ENCODE peak calls at places on chromosomes 2 and 18, in six cellular contexts. C is fibroblast of pulmonary artery; V is AG04450; N is lower lobe of right lung; B is Jurkat, Clone E6-1; R is tibial artery. F is an unnamed sample.

GRCh38 chr2:33342171-33342570 is 134.3 kb upstream of the RASGRP3 start:
- DNase-seq in C (peak), V (no peak), N (no peak), B (no peak), R (no peak), F (no peak)

GRCh38 chr2:99939135-99939534 is 203.3 kb downstream of the AFF3 start:
- DNase-seq in C (no peak), V (no peak), N (no peak), B (no peak), R (no peak), F (no peak)

GRCh38 chr2:64594563-64594989 is 59.1 kb downstream of the SERTAD2 start:
- DNase-seq in C (no peak), V (no peak), N (no peak), B (no peak), R (no peak), F (peak)

GRCh38 chr2:189297446-189297845 is 117.9 kb upstream of the COL5A2 start:
- DNase-seq in C (peak), V (no peak), N (no peak), B (peak), R (no peak), F (no peak)

GRCh38 chr2:122244830-122245229 is 489.4 kb downstream of the TSN start:
- DNase-seq in C (no peak), V (no peak), N (no peak), B (no peak), R (no peak), F (no peak)

GRCh38 chr2:217182996-217183395 is 323.1 kb upstream of the TNP1 start:
- DNase-seq in C (no peak), V (no peak), N (no peak), B (no peak), R (no peak), F (no peak)

GRCh38 chr2:23385748-23386421 is 906 bp downstream of the KLHL29 start:
- DNase-seq in C (peak), V (no peak), N (no peak), B (no peak), R (no peak), F (no peak)

GRCh38 chr2:144890828-144891227 is 370.9 kb upstream of the ZEB2 start:
- DNase-seq in C (peak), V (no peak), N (no peak), B (no peak), R (no peak), F (peak)

GRCh38 chr2:210199186-210199765 is 26.0 kb downstream of the ACADL start:
- DNase-seq in C (peak), V (no peak), N (no peak), B (no peak), R (no peak), F (peak)

GRCh38 chr2:7686016-7686385 is 768.8 kb downstream of the RNF144A start:
- DNase-seq in C (no peak), V (no peak), N (no peak), B (no peak), R (no peak), F (no peak)

GRCh38 chr2:105796131-105796638 is 51.5 kb downstream of the NCK2 start:
- DNase-seq in C (no peak), V (no peak), N (no peak), B (peak), R (no peak), F (no peak)

GRCh38 chr2:240964854-240965295 is 33.5 kb upstream of the SNED1 start:
- DNase-seq in C (no peak), V (no peak), N (peak), B (no peak), R (peak), F (no peak)

GRCh38 chr2:68812256-68812655 is 58.9 kb downstream of the BMP10 start:
- DNase-seq in C (no peak), V (no peak), N (no peak), B (no peak), R (no peak), F (no peak)

GRCh38 chr2:113283704-113284284 is 5.1 kb upstream of the PAX8 start:
- DNase-seq in C (peak), V (peak), N (peak), B (no peak), R (peak), F (peak)

GRCh38 chr2:159317392-159318088 is 31.0 kb upstream of the WDSUB1 start:
- DNase-seq in C (no peak), V (no peak), N (no peak), B (no peak), R (no peak), F (peak)

GRCh38 chr2:88053301-88053700 is 2.3 kb downstream of the KRCC1 start:
- DNase-seq in C (peak), V (no peak), N (no peak), B (no peak), R (peak), F (no peak)

GRCh38 chr2:85737481-85737880 is 16.3 kb upstream of the ATOH8 start:
- DNase-seq in C (peak), V (peak), N (no peak), B (no peak), R (peak), F (peak)

GRCh38 chr2:85737961-85738360 is 15.8 kb upstream of the ATOH8 start:
- DNase-seq in C (no peak), V (no peak), N (no peak), B (no peak), R (no peak), F (no peak)

GRCh38 chr2:85741811-85742507 is 11.8 kb upstream of the ATOH8 start:
- DNase-seq in C (peak), V (peak), N (peak), B (peak), R (peak), F (peak)

GRCh38 chr2:85741211-85741610 is 12.6 kb upstream of the ATOH8 start:
- DNase-seq in C (no peak), V (no peak), N (no peak), B (no peak), R (peak), F (no peak)

DNA sequence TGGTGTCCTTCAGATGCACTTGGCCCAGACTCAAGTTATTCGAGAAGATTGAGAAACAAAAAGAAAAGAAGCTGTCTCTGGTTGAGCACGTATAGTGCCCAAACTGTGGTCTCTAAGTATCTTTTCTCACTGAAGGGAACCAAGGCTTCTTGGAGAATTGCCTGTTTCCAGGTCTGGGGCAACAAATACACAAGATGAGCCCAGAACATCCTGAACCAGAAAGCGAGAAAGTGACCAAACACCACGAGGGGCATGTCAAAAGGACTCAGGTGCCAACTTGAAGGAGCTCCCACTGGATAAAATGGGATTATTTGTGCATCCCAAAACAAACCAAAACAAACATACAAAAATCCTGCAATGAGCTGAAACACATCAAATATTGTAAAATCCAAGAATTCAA is 13.6 kb upstream of the ATOH8 start:
- DNase-seq in C (no peak), V (no peak), N (no peak), B (no peak), R (no peak), F (no peak)
- H3K4me3 ChIP-seq in C (no peak), V (no peak), N (no peak), B (no peak), R (no peak), F (no peak)

GRCh38 chr2:231672617-231673347 is 35.5 kb upstream of the PTMA start:
- DNase-seq in C (peak), V (no peak), N (peak), B (no peak), R (no peak), F (no peak)
- H3K4me3 ChIP-seq in C (no peak), V (no peak), N (peak), B (no peak), R (no peak), F (no peak)

GRCh38 chr2:134411828-134412638 is 158.2 kb downstream of the MGAT5 start:
- DNase-seq in C (peak), V (no peak), N (no peak), B (peak), R (peak), F (peak)

GRCh38 chr2:134410006-134410405 is 156.1 kb downstream of the MGAT5 start:
- DNase-seq in C (no peak), V (no peak), N (no peak), B (peak), R (no peak), F (no peak)

GRCh38 chr2:134410831-134411231 is 157.0 kb downstream of the MGAT5 start:
- DNase-seq in C (peak), V (no peak), N (no peak), B (no peak), R (no peak), F (no peak)

GRCh38 chr2:134412639-134412999 is 158.7 kb downstream of the MGAT5 start:
- DNase-seq in C (no peak), V (no peak), N (no peak), B (no peak), R (no peak), F (no peak)

DNA sequence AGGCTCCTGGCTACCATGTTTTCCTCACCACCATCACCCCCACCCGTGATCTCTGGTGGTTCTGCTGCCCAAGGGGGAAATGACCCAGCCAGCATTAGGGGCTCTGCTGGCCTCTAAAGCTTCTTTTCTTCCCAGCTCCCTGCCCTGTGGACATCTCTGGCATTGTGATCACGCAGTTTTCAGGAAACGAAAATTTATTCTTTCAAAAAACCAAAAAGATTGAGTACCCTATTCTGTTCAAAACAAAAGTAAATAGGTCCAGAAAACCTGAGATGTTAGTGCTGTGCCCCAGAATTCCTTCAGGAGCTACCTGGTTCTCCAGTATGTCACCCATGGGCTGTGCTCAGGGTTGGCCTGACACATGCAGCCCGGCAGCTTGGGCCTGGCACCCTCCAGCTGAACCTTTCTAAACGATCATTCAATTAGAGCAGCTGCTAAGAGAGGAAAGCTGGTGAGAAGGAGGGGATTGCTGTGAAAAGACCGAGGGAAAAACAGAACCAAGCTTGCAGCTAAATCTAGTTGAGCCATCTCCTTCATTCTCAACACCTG is 157.5 kb downstream of the MGAT5 start:
- DNase-seq in C (no peak), V (no peak), N (no peak), B (peak), R (no peak), F (no peak)
- H3K4me3 ChIP-seq in C (no peak), V (no peak), N (no peak), B (no peak), R (no peak), F (no peak)

GRCh38 chr2:45653584-45653983 is 2.1 kb downstream of the PRKCE start:
- DNase-seq in C (no peak), V (no peak), N (no peak), B (no peak), R (no peak), F (no peak)
- H3K4me3 ChIP-seq in C (no peak), V (no peak), N (peak), B (no peak), R (no peak), F (no peak)

DNA sequence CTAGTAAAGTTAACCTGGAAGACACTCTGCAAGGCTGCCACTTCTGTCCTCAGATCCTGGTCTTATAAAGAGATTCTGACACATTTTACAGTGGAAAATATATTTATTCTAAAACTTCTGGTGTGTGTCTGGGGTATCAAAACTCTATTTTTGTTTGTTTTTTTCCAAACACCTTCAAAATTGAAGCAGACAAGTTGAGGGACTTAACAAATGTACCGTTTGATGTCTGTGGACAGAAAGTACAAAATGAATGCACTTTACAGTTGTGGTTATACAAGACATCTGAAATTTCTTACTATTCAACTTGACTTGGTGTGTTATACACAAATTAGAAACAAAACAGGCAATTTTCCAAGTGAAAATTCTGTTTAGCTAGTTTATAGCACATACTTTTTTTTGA is 823.2 kb upstream of the SALL3 start:
- DNase-seq in C (no peak), V (no peak), N (no peak), B (no peak), R (no peak), F (no peak)
- H3K4me3 ChIP-seq in C (no peak), V (no peak), N (no peak), B (no peak), R (no peak), F (no peak)

GRCh38 chr2:219125886-219126270 is 34.7 kb downstream of the NHEJ1 start:
- DNase-seq in C (no peak), V (no peak), N (no peak), B (no peak), R (no peak), F (no peak)
- H3K4me3 ChIP-seq in C (no peak), V (no peak), N (no peak), B (no peak), R (no peak), F (no peak)

GRCh38 chr2:31319391-31320175 is 85.6 kb downstream of the EHD3 start:
- DNase-seq in C (peak), V (peak), N (peak), B (no peak), R (peak), F (no peak)

GRCh38 chr2:31327505-31327904 is 87.0 kb downstream of the XDH start:
- DNase-seq in C (no peak), V (no peak), N (no peak), B (no peak), R (no peak), F (no peak)

GRCh38 chr2:31329081-31329605 is 85.4 kb downstream of the XDH start:
- DNase-seq in C (no peak), V (no peak), N (no peak), B (no peak), R (no peak), F (no peak)

GRCh38 chr2:31322376-31322775 is 88.4 kb downstream of the EHD3 start:
- DNase-seq in C (no peak), V (peak), N (no peak), B (no peak), R (no peak), F (no peak)

GRCh38 chr2:31324000-31324633 is 90.2 kb downstream of the EHD3 start:
- DNase-seq in C (no peak), V (no peak), N (no peak), B (no peak), R (no peak), F (peak)
- H3K4me3 ChIP-seq in C (no peak), V (no peak), N (peak), B (no peak), R (no peak), F (peak)

DNA sequence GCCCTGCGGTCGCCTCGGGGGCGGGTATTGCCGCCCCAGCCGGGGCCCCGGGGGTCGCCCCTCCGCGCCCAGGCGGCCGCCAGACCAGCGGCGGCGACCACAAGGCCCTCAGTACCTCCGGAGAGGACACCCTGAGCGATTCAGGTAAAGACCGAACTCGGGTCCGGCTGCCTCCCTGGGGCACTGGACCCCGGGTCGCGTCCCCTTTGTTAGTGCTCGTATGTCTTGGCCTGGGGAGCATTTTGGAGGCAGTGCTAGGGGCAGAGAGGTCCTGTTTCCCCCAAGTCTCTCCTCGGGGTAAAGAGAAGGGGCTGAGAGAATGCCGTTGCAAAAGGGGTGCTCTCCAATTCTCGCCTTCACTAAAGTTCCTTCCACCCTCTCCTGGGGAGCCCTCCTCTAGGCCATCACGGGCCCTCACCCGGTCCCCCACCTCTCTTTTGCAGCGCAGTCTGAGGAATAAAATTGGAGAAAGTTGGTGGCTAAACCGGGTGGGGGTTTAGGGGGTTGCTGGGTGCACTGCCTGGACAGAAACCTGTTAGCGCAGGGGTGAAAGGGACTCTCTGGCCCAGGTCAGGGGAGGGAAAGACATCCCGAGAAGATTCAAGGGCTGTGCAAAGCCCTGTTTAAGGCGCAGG is 2.5 kb downstream of the MYCN start:
- DNase-seq in C (no peak), V (no peak), N (no peak), B (no peak), R (no peak), F (no peak)
- H3K4me3 ChIP-seq in C (no peak), V (no peak), N (peak), B (peak), R (peak), F (no peak)

DNA sequence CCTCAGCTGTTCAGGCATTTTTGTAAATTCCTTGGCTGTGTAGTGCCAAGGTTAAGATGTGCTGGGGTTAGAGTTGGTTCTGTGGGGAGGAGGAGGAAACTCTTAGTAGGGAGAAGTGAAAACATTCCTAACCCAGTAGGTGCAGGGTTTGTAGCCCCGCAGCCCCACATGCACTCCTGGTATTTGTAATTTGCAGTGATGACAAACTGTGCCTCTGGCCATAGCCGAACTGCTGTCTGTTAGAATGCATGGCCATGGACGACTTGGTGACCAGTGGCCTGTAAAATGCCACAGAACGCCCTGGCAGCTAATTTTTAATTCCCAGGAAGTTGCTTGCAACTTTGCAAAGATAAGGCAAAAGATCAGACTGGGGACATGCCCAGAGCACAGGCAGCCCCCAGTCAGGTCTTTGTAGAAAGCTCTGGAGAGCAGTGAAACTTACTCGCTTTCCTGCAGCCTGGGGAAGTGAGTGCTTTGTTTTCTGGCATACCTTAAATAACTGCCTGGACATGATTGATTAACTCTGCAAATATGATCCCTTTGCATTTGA is 38.4 kb downstream of the LYPD6B start:
- DNase-seq in C (no peak), V (no peak), N (no peak), B (no peak), R (no peak), F (no peak)
- H3K4me3 ChIP-seq in C (no peak), V (no peak), N (no peak), B (no peak), R (no peak), F (no peak)

F was measured in epithelial cell of esophagus.